ENCODE peak calls at places on chromosomes 4 and X, in five cellular contexts. One of them, this sample, is unnamed.

GRCh38 chr4:141668200-141668599 is 31.8 kb downstream of the IL15 start:
- DNase-seq in A673: no peak
- DNase-seq in stimulated activated CD4-positive, alpha-beta T cell treated with anti-CD3 and anti-CD28 coated beads, Interleukin-1b, Interleukin-23, amount 100 ng/mL, for 4 hours: no peak
- DNase-seq in RPMI7951: no peak
- DNase-seq in pancreas: no peak
- DNase-seq in this sample: no peak

GRCh38 chrX:46589977-46590723 is 16.6 kb downstream of the CHST7 start:
- DNase-seq in A673: peak
- DNase-seq in stimulated activated CD4-positive, alpha-beta T cell treated with anti-CD3 and anti-CD28 coated beads, Interleukin-1b, Interleukin-23, amount 100 ng/mL, for 4 hours: no peak
- DNase-seq in RPMI7951: peak
- DNase-seq in pancreas: no peak
- DNase-seq in this sample: no peak

GRCh38 chr4:183295711-183296110 is 24.4 kb downstream of the CLDN22 start:
- DNase-seq in A673: no peak
- DNase-seq in stimulated activated CD4-positive, alpha-beta T cell treated with anti-CD3 and anti-CD28 coated beads, Interleukin-1b, Interleukin-23, amount 100 ng/mL, for 4 hours: no peak
- DNase-seq in RPMI7951: no peak
- DNase-seq in pancreas: no peak
- DNase-seq in this sample: no peak

GRCh38 chr4:2934077-2934812 is 29.0 kb downstream of the NOP14 start:
- DNase-seq in A673: peak
- DNase-seq in stimulated activated CD4-positive, alpha-beta T cell treated with anti-CD3 and anti-CD28 coated beads, Interleukin-1b, Interleukin-23, amount 100 ng/mL, for 4 hours: peak
- DNase-seq in RPMI7951: peak
- DNase-seq in pancreas: peak
- DNase-seq in this sample: peak

GRCh38 chr4:124118061-124118460 is 594.5 kb downstream of the ANKRD50 start:
- DNase-seq in A673: no peak
- DNase-seq in stimulated activated CD4-positive, alpha-beta T cell treated with anti-CD3 and anti-CD28 coated beads, Interleukin-1b, Interleukin-23, amount 100 ng/mL, for 4 hours: no peak
- DNase-seq in RPMI7951: peak
- DNase-seq in pancreas: no peak
- DNase-seq in this sample: no peak

GRCh38 chrX:153565996-153566580 is 32.9 kb downstream of the CCNQ start:
- DNase-seq in A673: no peak
- DNase-seq in stimulated activated CD4-positive, alpha-beta T cell treated with anti-CD3 and anti-CD28 coated beads, Interleukin-1b, Interleukin-23, amount 100 ng/mL, for 4 hours: no peak
- DNase-seq in RPMI7951: no peak
- DNase-seq in pancreas: no peak
- DNase-seq in this sample: no peak

GRCh38 chr4:172857026-172857425 is 311.6 kb upstream of the GALNT7 start:
- DNase-seq in A673: no peak
- DNase-seq in stimulated activated CD4-positive, alpha-beta T cell treated with anti-CD3 and anti-CD28 coated beads, Interleukin-1b, Interleukin-23, amount 100 ng/mL, for 4 hours: no peak
- DNase-seq in RPMI7951: no peak
- DNase-seq in pancreas: no peak
- DNase-seq in this sample: no peak

GRCh38 chr4:11471613-11472012 is 42.9 kb upstream of the HS3ST1 start:
- DNase-seq in A673: no peak
- DNase-seq in stimulated activated CD4-positive, alpha-beta T cell treated with anti-CD3 and anti-CD28 coated beads, Interleukin-1b, Interleukin-23, amount 100 ng/mL, for 4 hours: no peak
- DNase-seq in RPMI7951: no peak
- DNase-seq in pancreas: no peak
- DNase-seq in this sample: no peak

GRCh38 chr4:142840516-142841123 is 5.5 kb downstream of the INPP4B start:
- DNase-seq in A673: peak
- DNase-seq in stimulated activated CD4-positive, alpha-beta T cell treated with anti-CD3 and anti-CD28 coated beads, Interleukin-1b, Interleukin-23, amount 100 ng/mL, for 4 hours: no peak
- DNase-seq in RPMI7951: peak
- DNase-seq in pancreas: no peak
- DNase-seq in this sample: no peak

GRCh38 chrX:290476-291166 is 9.4 kb downstream of the PLCXD1 start:
- DNase-seq in A673: no peak
- DNase-seq in stimulated activated CD4-positive, alpha-beta T cell treated with anti-CD3 and anti-CD28 coated beads, Interleukin-1b, Interleukin-23, amount 100 ng/mL, for 4 hours: no peak
- DNase-seq in RPMI7951: no peak
- DNase-seq in pancreas: peak
- DNase-seq in this sample: no peak

GRCh38 chrX:104253567-104254441 is 929 bp downstream of the ESX1 start:
- DNase-seq in A673: no peak
- DNase-seq in stimulated activated CD4-positive, alpha-beta T cell treated with anti-CD3 and anti-CD28 coated beads, Interleukin-1b, Interleukin-23, amount 100 ng/mL, for 4 hours: no peak
- DNase-seq in RPMI7951: no peak
- DNase-seq in pancreas: peak
- DNase-seq in this sample: no peak

GRCh38 chr4:165208322-165208652 is 926 bp downstream of the KLHL2 start:
- DNase-seq in A673: no peak
- DNase-seq in stimulated activated CD4-positive, alpha-beta T cell treated with anti-CD3 and anti-CD28 coated beads, Interleukin-1b, Interleukin-23, amount 100 ng/mL, for 4 hours: no peak
- DNase-seq in RPMI7951: no peak
- DNase-seq in pancreas: no peak
- DNase-seq in this sample: no peak

GRCh38 chrX:34557733-34558132 is 99.4 kb downstream of the TMEM47 start:
- DNase-seq in A673: no peak
- DNase-seq in stimulated activated CD4-positive, alpha-beta T cell treated with anti-CD3 and anti-CD28 coated beads, Interleukin-1b, Interleukin-23, amount 100 ng/mL, for 4 hours: no peak
- DNase-seq in RPMI7951: no peak
- DNase-seq in pancreas: no peak
- DNase-seq in this sample: no peak